ENCODE peak calls at places on chromosome 19, in four cellular contexts. One of them, this sample, is unnamed.

GRCh38 chr19:4439243-4439642 is 18.4 kb downstream of the UBXN6 start:
- DNase-seq in hepatocyte: no peak
- DNase-seq in PC-9: no peak
- DNase-seq in PC-3: no peak
- DNase-seq in this sample: no peak

GRCh38 chr19:15113245-15114152 is 6.3 kb downstream of the SYDE1 start:
- DNase-seq in PC-3: no peak
- DNase-seq in hepatocyte: no peak
- DNase-seq in PC-9: no peak
- DNase-seq in this sample: no peak

GRCh38 chr19:1862424-1863307 is 713 bp downstream of the KLF16 start:
- DNase-seq in hepatocyte: peak; percentile 75
- DNase-seq in PC-3: peak; percentile 27
- DNase-seq in PC-9: peak; percentile 44
- DNase-seq in this sample: peak; percentile 70

GRCh38 chr19:4559569-4559968 is at the start of gene SEMA6B:
- DNase-seq in PC-3: no peak
- DNase-seq in hepatocyte: peak; percentile 2
- DNase-seq in PC-9: no peak
- DNase-seq in this sample: no peak

GRCh38 chr19:53537523-53538377 is at the start of gene ZNF331:
- DNase-seq in PC-9: peak; percentile 72
- DNase-seq in hepatocyte: peak; percentile 86
- DNase-seq in PC-3: peak; percentile 78
- DNase-seq in this sample: peak; percentile 86

GRCh38 chr19:54252845-54253244 is 4.2 kb downstream of the LILRB5 start:
- DNase-seq in PC-9: no peak
- DNase-seq in hepatocyte: no peak
- DNase-seq in PC-3: no peak
- DNase-seq in this sample: no peak

GRCh38 chr19:20923077-20923871 is at the start of gene ZNF85:
- DNase-seq in hepatocyte: peak; percentile 93
- DNase-seq in PC-9: peak; percentile 86
- DNase-seq in PC-3: peak; percentile 90
- DNase-seq in this sample: peak; percentile 93

GRCh38 chr19:40403262-40403984 is 9.8 kb downstream of the PRX start:
- DNase-seq in hepatocyte: peak; percentile 93
- DNase-seq in PC-9: peak; percentile 96
- DNase-seq in PC-3: peak; percentile 76
- DNase-seq in this sample: peak; percentile 91

GRCh38 chr19:43511324-43511723 is 6.8 kb upstream of the PHLDB3 start:
- DNase-seq in PC-9: no peak
- DNase-seq in hepatocyte: no peak
- DNase-seq in PC-3: no peak
- DNase-seq in this sample: no peak

GRCh38 chr19:1087813-1088418 is 7.3 kb downstream of the POLR2E start:
- DNase-seq in PC-9: no peak
- DNase-seq in hepatocyte: no peak
- DNase-seq in PC-3: no peak
- DNase-seq in this sample: no peak

GRCh38 chr19:34428549-34429285 is 536 bp downstream of the UBA2 start:
- DNase-seq in hepatocyte: peak; percentile 58
- DNase-seq in PC-9: peak; percentile 30
- DNase-seq in PC-3: peak; percentile 9
- DNase-seq in this sample: peak; percentile 77

GRCh38 chr19:7665076-7665475 is 3.8 kb upstream of the RETN start:
- DNase-seq in hepatocyte: no peak
- DNase-seq in PC-3: no peak
- DNase-seq in PC-9: no peak
- DNase-seq in this sample: peak; percentile 26

GRCh38 chr19:49387936-49388372 is at the start of gene KASH5:
- DNase-seq in PC-3: peak; percentile 42
- DNase-seq in hepatocyte: no peak
- DNase-seq in PC-9: peak; percentile 71
- DNase-seq in this sample: no peak

GRCh38 chr19:18532208-18532890 is 10.5 kb upstream of the ELL start:
- DNase-seq in PC-9: no peak
- DNase-seq in PC-3: no peak
- DNase-seq in hepatocyte: no peak
- DNase-seq in this sample: no peak

GRCh38 chr19:20259615-20260014 is 92.6 kb downstream of the ZNF486 start:
- DNase-seq in hepatocyte: no peak
- DNase-seq in PC-9: no peak
- DNase-seq in PC-3: no peak
- DNase-seq in this sample: no peak

GRCh38 chr19:18193388-18194207 is 580 bp downstream of the MPV17L2 start:
- DNase-seq in PC-9: no peak
- DNase-seq in PC-3: peak; percentile 24
- DNase-seq in hepatocyte: no peak
- DNase-seq in this sample: peak; percentile 51

GRCh38 chr19:10625003-10625761 is at the start of gene SLC44A2:
- DNase-seq in PC-3: peak; percentile 95
- DNase-seq in hepatocyte: peak; percentile 94
- DNase-seq in PC-9: peak; percentile 95
- DNase-seq in this sample: peak; percentile 86

GRCh38 chr19:40754611-40755247 is 3.7 kb downstream of the SNRPA start:
- DNase-seq in PC-3: peak; percentile 14
- DNase-seq in PC-9: no peak
- DNase-seq in hepatocyte: peak; percentile 73
- DNase-seq in this sample: peak; percentile 51

GRCh38 chr19:17687141-17687856 is 855 bp downstream of the UNC13A start:
- DNase-seq in PC-3: no peak
- DNase-seq in hepatocyte: no peak
- DNase-seq in PC-9: no peak
- DNase-seq in this sample: no peak

GRCh38 chr19:5680083-5680436 is 256 bp downstream of the MICOS13 start:
- DNase-seq in PC-9: no peak
- DNase-seq in hepatocyte: peak; percentile 52
- DNase-seq in PC-3: no peak
- DNase-seq in this sample: peak; percentile 67

GRCh38 chr19:11451942-11452813 is 16.7 kb downstream of the PRKCSH start:
- DNase-seq in PC-3: no peak
- DNase-seq in PC-9: no peak
- DNase-seq in hepatocyte: no peak
- DNase-seq in this sample: no peak

GRCh38 chr19:33520048-33520643 is 1.4 kb downstream of the PEPD start:
- DNase-seq in PC-9: no peak
- DNase-seq in hepatocyte: no peak
- DNase-seq in PC-3: no peak
- DNase-seq in this sample: no peak

GRCh38 chr19:54388803-54389144 is 24.0 kb upstream of the LAIR1 start:
- DNase-seq in PC-3: no peak
- DNase-seq in hepatocyte: no peak
- DNase-seq in PC-9: no peak
- DNase-seq in this sample: no peak

GRCh38 chr19:17125728-17126677 is 50.4 kb downstream of the MYO9B start:
- DNase-seq in hepatocyte: no peak
- DNase-seq in PC-9: no peak
- DNase-seq in PC-3: no peak
- DNase-seq in this sample: peak; percentile 72

GRCh38 chr19:1370579-1371361 is 12.9 kb upstream of the NDUFS7 start:
- DNase-seq in hepatocyte: no peak
- DNase-seq in PC-3: no peak
- DNase-seq in PC-9: no peak
- DNase-seq in this sample: no peak

DNA sequence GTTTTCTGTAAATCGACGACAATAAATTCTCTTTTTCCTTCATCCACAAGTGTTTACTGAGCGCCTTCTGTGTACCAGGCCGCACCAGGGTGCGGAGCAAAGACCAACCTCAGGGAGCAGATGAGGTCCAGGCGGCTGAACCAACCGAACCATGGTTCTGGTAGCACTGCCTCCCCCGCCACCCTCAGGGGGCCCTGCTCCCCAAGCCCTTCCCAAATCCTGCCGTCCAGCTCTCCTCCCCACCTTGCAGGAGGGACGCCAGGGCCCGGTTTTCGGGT is 5.1 kb downstream of the RNF225 start:
- DNase-seq in PC-9: no peak
- DNase-seq in PC-3: no peak
- DNase-seq in hepatocyte: no peak
- DNase-seq in this sample: no peak
- H3K9me2 ChIP-seq in PC-9: no peaks in the 10 kb centered on the region
- H3K9me2 ChIP-seq in PC-3: no peaks in the 10 kb centered on the region
- H3K9me2 ChIP-seq in hepatocyte: no peaks in the 10 kb centered on the region
- H3K9me2 ChIP-seq in this sample: no peaks in the 10 kb centered on the region

DNA sequence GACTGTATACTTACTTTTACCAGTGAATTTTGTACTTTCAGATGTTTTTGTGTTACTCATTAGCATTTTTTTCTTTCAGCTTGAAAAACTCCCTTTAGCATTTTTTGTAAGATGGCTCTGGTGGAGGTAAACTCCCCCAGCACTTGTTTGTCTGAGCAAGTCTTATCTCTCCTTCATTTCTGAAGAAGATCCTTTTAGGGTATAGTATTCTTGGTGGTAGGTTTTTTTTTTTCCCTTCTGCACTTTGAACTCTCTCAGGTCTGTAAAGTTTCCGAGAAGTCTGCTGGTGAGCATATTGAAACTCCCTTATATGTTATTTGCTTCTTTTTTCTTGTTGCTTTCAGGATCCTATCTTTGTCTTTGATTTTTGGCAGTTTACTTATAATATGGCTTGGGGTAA is 35.1 kb downstream of the IGFL3 start:
- DNase-seq in hepatocyte: no peak
- DNase-seq in PC-9: no peak
- DNase-seq in PC-3: no peak
- DNase-seq in this sample: no peak
- H3K4me1 ChIP-seq in hepatocyte: no peaks in the 10 kb centered on the region
- H3K4me1 ChIP-seq in PC-9: no peaks in the 10 kb centered on the region
- H3K4me1 ChIP-seq in PC-3: no peaks in the 10 kb centered on the region
- H3K4me1 ChIP-seq in this sample: no peaks in the 10 kb centered on the region

DNA sequence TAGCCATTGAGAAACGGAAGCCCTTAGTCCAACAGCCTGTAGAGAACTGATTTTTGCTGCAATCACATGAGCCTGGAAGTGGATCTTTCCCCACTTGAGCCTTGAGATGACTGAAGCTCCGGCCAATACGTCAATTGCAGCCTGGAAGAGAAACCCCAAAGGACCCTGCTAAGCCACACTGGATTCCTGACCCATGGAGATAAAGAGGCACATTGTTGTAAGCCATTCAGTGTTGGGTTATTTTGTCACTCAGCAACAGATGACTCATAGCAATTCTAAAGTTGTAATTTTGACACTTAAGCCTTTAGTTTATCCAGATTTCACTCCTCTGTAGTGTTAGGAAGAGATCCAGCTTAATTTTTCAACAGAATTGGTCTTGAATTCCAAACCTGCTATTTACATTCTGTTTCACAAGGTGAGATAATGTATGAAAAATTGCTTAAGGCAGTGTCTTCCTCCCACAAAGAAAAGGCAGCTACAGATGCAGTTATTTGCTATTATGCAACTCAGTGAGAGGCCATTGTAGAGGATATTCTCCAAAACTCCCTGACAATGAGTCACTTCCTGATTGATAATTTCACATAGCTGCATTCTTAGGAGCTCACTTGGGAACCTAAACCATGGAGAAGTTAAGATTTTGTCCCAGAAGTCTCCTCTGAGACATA is 59.4 kb upstream of the TSHZ3 start:
- DNase-seq in hepatocyte: peak; percentile 38
- DNase-seq in PC-3: peak; percentile 36
- DNase-seq in PC-9: no peak
- DNase-seq in this sample: peak; percentile 90
- H3K9me2 ChIP-seq in hepatocyte: no peaks in the 10 kb centered on the region
- H3K9me2 ChIP-seq in PC-3: no peaks in the 10 kb centered on the region
- H3K9me2 ChIP-seq in PC-9: no peaks in the 10 kb centered on the region
- H3K9me2 ChIP-seq in this sample: no peaks in the 10 kb centered on the region

GRCh38 chr19:57947088-57947418 is 453 bp downstream of the ZNF256 start:
- DNase-seq in hepatocyte: no peak
- DNase-seq in PC-9: peak; percentile 5
- DNase-seq in PC-3: no peak
- DNase-seq in this sample: peak; percentile 42

GRCh38 chr19:57935731-57936130 is 529 bp upstream of the ZNF418 start:
- DNase-seq in PC-9: no peak
- DNase-seq in hepatocyte: no peak
- DNase-seq in PC-3: no peak
- DNase-seq in this sample: no peak

GRCh38 chr19:57946316-57946715 is 1.2 kb downstream of the ZNF256 start:
- DNase-seq in PC-9: no peak
- DNase-seq in hepatocyte: no peak
- DNase-seq in PC-3: no peak
- DNase-seq in this sample: no peak

GRCh38 chr19:57947419-57948134 is at the start of gene ZNF256:
- DNase-seq in hepatocyte: peak; percentile 98
- DNase-seq in PC-3: peak; percentile 90
- DNase-seq in PC-9: peak; percentile 96
- DNase-seq in this sample: peak; percentile 97

GRCh38 chr19:57941593-57941992 is 5.9 kb downstream of the ZNF256 start:
- DNase-seq in hepatocyte: no peak
- DNase-seq in PC-9: no peak
- DNase-seq in PC-3: no peak
- DNase-seq in this sample: no peak
- H3K4me1 ChIP-seq in hepatocyte: peaks cover 4% of the 10 kb centered on the region
- H3K4me1 ChIP-seq in PC-9: peaks cover 8% of the 10 kb centered on the region
- H3K4me1 ChIP-seq in PC-3: no peaks in the 10 kb centered on the region
- H3K4me1 ChIP-seq in this sample: peaks cover 5% of the 10 kb centered on the region

DNA sequence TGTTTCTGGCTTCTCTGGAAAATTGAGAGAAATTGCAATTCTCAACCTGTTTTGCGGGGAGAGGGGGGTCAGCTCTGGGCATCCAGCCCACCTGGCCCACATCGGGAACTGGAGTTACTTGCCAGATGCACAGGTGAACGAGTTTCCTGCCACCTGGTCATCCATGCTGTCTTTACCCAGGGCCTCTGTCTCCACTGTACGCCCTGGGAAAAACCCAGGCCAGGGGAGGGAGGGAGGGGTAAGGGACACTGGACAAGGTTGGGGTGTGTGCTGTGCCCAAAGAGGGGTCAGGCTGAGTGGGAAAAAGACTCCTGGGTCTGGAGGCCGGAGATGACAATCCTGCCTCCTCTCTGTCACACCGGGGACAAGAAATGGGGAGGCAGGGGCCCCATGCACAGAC is 307.6 kb downstream of the ZNF536 start:
- DNase-seq in PC-9: no peak
- DNase-seq in PC-3: no peak
- DNase-seq in hepatocyte: no peak
- DNase-seq in this sample: no peak
- H3K9me2 ChIP-seq in PC-9: no peaks in the 10 kb centered on the region
- H3K9me2 ChIP-seq in PC-3: no peaks in the 10 kb centered on the region
- H3K9me2 ChIP-seq in hepatocyte: no peaks in the 10 kb centered on the region
- H3K9me2 ChIP-seq in this sample: no peaks in the 10 kb centered on the region

GRCh38 chr19:51710163-51710562 is 13.6 kb downstream of the HAS1 start:
- DNase-seq in PC-9: no peak
- DNase-seq in PC-3: no peak
- DNase-seq in hepatocyte: no peak
- DNase-seq in this sample: peak; percentile 26
- H3K4me1 ChIP-seq in PC-9: peaks cover 2% of the 10 kb centered on the region
- H3K4me1 ChIP-seq in PC-3: no peaks in the 10 kb centered on the region
- H3K4me1 ChIP-seq in hepatocyte: no peaks in the 10 kb centered on the region
- H3K4me1 ChIP-seq in this sample: peaks cover under 1% of the 10 kb centered on the region

DNA sequence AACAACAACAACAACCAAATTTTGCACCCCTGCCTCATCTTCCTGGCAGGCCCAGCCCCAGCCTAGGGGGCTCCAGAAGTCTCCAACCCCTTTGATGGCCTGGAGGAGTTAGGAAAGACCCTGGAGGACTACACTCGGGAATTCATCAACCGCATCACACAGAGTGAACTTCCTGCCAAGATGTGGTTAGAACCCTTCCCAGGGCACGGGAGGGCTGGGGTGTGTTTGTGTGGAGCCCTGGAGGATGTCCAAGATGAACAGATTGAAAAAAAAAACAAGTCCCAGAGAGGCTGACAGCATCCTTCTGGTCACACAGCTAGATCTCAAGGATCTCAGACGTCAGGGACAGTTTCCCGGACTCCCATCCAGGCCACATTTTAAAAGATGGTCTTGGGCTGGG is 13.3 kb downstream of the APOC1 start:
- DNase-seq in PC-9: no peak
- DNase-seq in hepatocyte: no peak
- DNase-seq in PC-3: no peak
- DNase-seq in this sample: peak; percentile 27
- H3K9me2 ChIP-seq in PC-9: no peaks in the 10 kb centered on the region
- H3K9me2 ChIP-seq in hepatocyte: no peaks in the 10 kb centered on the region
- H3K9me2 ChIP-seq in PC-3: no peaks in the 10 kb centered on the region
- H3K9me2 ChIP-seq in this sample: no peaks in the 10 kb centered on the region

This sample was measured in GM23248.